ENCODE peak calls at places on chromosome 9, in nine cellular contexts. One of them, this sample, is unnamed.

GRCh38 chr9:92715488-92716231 is 45.7 kb upstream of the IPPK start:
- DNase-seq in AG10803: peak
- DNase-seq in fibroblast of mammary gland: peak
- DNase-seq in epithelial cell of esophagus: peak
- DNase-seq in HFF-Myc: no peak
- DNase-seq in heart left ventricle: no peak
- DNase-seq in A549: no peak
- DNase-seq in sigmoid colon: no peak
- DNase-seq in spleen: peak
- DNase-seq in this sample: no peak

GRCh38 chr9:1151691-1152090 is 101.5 kb downstream of the DMRT2 start:
- DNase-seq in AG10803: no peak
- DNase-seq in sigmoid colon: no peak
- DNase-seq in A549: no peak
- DNase-seq in fibroblast of mammary gland: no peak
- DNase-seq in heart left ventricle: no peak
- DNase-seq in epithelial cell of esophagus: no peak
- DNase-seq in HFF-Myc: no peak
- DNase-seq in spleen: no peak
- DNase-seq in this sample: no peak

GRCh38 chr9:75930766-75931311 is 40.4 kb downstream of the PCSK5 start:
- DNase-seq in epithelial cell of esophagus: no peak
- DNase-seq in HFF-Myc: no peak
- DNase-seq in spleen: no peak
- DNase-seq in heart left ventricle: no peak
- DNase-seq in fibroblast of mammary gland: no peak
- DNase-seq in A549: no peak
- DNase-seq in sigmoid colon: no peak
- DNase-seq in AG10803: no peak
- DNase-seq in this sample: peak

GRCh38 chr9:15834541-15834940 is 281.7 kb downstream of the CCDC171 start:
- DNase-seq in AG10803: no peak
- DNase-seq in sigmoid colon: no peak
- DNase-seq in HFF-Myc: peak
- DNase-seq in heart left ventricle: no peak
- DNase-seq in epithelial cell of esophagus: peak
- DNase-seq in spleen: no peak
- DNase-seq in fibroblast of mammary gland: peak
- DNase-seq in A549: no peak
- DNase-seq in this sample: no peak

GRCh38 chr9:94084314-94084713 is at the start of gene PTPDC1:
- DNase-seq in spleen: no peak
- DNase-seq in fibroblast of mammary gland: peak
- DNase-seq in AG10803: peak
- DNase-seq in heart left ventricle: peak
- DNase-seq in sigmoid colon: no peak
- DNase-seq in A549: no peak
- DNase-seq in HFF-Myc: no peak
- DNase-seq in epithelial cell of esophagus: peak
- DNase-seq in this sample: peak

GRCh38 chr9:108151161-108151586 is 661.6 kb upstream of the KLF4 start:
- DNase-seq in HFF-Myc: peak
- DNase-seq in A549: no peak
- DNase-seq in epithelial cell of esophagus: peak
- DNase-seq in fibroblast of mammary gland: peak
- DNase-seq in heart left ventricle: no peak
- DNase-seq in spleen: no peak
- DNase-seq in sigmoid colon: no peak
- DNase-seq in AG10803: peak
- DNase-seq in this sample: peak

GRCh38 chr9:37002413-37003217 is 31.5 kb downstream of the PAX5 start:
- DNase-seq in AG10803: no peak
- DNase-seq in heart left ventricle: no peak
- DNase-seq in sigmoid colon: no peak
- DNase-seq in fibroblast of mammary gland: no peak
- DNase-seq in epithelial cell of esophagus: no peak
- DNase-seq in spleen: peak
- DNase-seq in HFF-Myc: no peak
- DNase-seq in A549: no peak
- DNase-seq in this sample: no peak

GRCh38 chr9:136769710-136770191 is 5.4 kb upstream of the LCN15 start:
- DNase-seq in HFF-Myc: no peak
- DNase-seq in A549: peak
- DNase-seq in epithelial cell of esophagus: peak
- DNase-seq in AG10803: no peak
- DNase-seq in fibroblast of mammary gland: no peak
- DNase-seq in heart left ventricle: peak
- DNase-seq in spleen: no peak
- DNase-seq in sigmoid colon: peak
- DNase-seq in this sample: no peak

GRCh38 chr9:96009690-96010477 is 134.4 kb downstream of the ERCC6L2 start:
- DNase-seq in fibroblast of mammary gland: peak
- DNase-seq in spleen: no peak
- DNase-seq in heart left ventricle: no peak
- DNase-seq in A549: no peak
- DNase-seq in HFF-Myc: no peak
- DNase-seq in AG10803: no peak
- DNase-seq in epithelial cell of esophagus: no peak
- DNase-seq in sigmoid colon: no peak
- DNase-seq in this sample: peak

GRCh38 chr9:94772654-94773303 is 46.3 kb downstream of the AOPEP start:
- DNase-seq in HFF-Myc: peak
- DNase-seq in heart left ventricle: no peak
- DNase-seq in sigmoid colon: no peak
- DNase-seq in AG10803: peak
- DNase-seq in epithelial cell of esophagus: no peak
- DNase-seq in fibroblast of mammary gland: peak
- DNase-seq in spleen: no peak
- DNase-seq in A549: no peak
- DNase-seq in this sample: peak

GRCh38 chr9:79741381-79741780 is 169.6 kb downstream of the TLE4 start:
- DNase-seq in A549: no peak
- DNase-seq in fibroblast of mammary gland: no peak
- DNase-seq in spleen: no peak
- DNase-seq in epithelial cell of esophagus: no peak
- DNase-seq in HFF-Myc: no peak
- DNase-seq in AG10803: no peak
- DNase-seq in heart left ventricle: no peak
- DNase-seq in sigmoid colon: no peak
- DNase-seq in this sample: peak

GRCh38 chr9:127684576-127684975 is 22.2 kb upstream of the CFAP157 start:
- DNase-seq in heart left ventricle: no peak
- DNase-seq in fibroblast of mammary gland: peak
- DNase-seq in HFF-Myc: no peak
- DNase-seq in AG10803: peak
- DNase-seq in A549: no peak
- DNase-seq in spleen: no peak
- DNase-seq in sigmoid colon: no peak
- DNase-seq in epithelial cell of esophagus: peak
- DNase-seq in this sample: no peak

GRCh38 chr9:14062449-14063187 is 251.3 kb downstream of the NFIB start:
- DNase-seq in spleen: no peak
- DNase-seq in heart left ventricle: no peak
- DNase-seq in epithelial cell of esophagus: peak
- DNase-seq in sigmoid colon: no peak
- DNase-seq in fibroblast of mammary gland: peak
- DNase-seq in A549: no peak
- DNase-seq in AG10803: peak
- DNase-seq in HFF-Myc: no peak
- DNase-seq in this sample: peak

GRCh38 chr9:35729700-35730485 is 2.1 kb downstream of the TLN1 start:
- DNase-seq in epithelial cell of esophagus: peak
- DNase-seq in HFF-Myc: peak
- DNase-seq in A549: peak
- DNase-seq in AG10803: peak
- DNase-seq in spleen: peak
- DNase-seq in heart left ventricle: peak
- DNase-seq in sigmoid colon: peak
- DNase-seq in fibroblast of mammary gland: peak
- DNase-seq in this sample: peak

GRCh38 chr9:126699401-126699851 is 85.7 kb downstream of the LMX1B start:
- DNase-seq in fibroblast of mammary gland: no peak
- DNase-seq in AG10803: no peak
- DNase-seq in spleen: peak
- DNase-seq in HFF-Myc: no peak
- DNase-seq in A549: no peak
- DNase-seq in epithelial cell of esophagus: no peak
- DNase-seq in sigmoid colon: peak
- DNase-seq in heart left ventricle: no peak
- DNase-seq in this sample: no peak

GRCh38 chr9:133656211-133657119 is 20.3 kb downstream of the DBH start:
- DNase-seq in sigmoid colon: no peak
- DNase-seq in heart left ventricle: no peak
- DNase-seq in spleen: no peak
- DNase-seq in A549: no peak
- DNase-seq in fibroblast of mammary gland: no peak
- DNase-seq in AG10803: no peak
- DNase-seq in epithelial cell of esophagus: no peak
- DNase-seq in HFF-Myc: no peak
- DNase-seq in this sample: no peak

GRCh38 chr9:133655701-133656100 is 19.5 kb downstream of the DBH start:
- DNase-seq in sigmoid colon: no peak
- DNase-seq in fibroblast of mammary gland: no peak
- DNase-seq in HFF-Myc: no peak
- DNase-seq in AG10803: no peak
- DNase-seq in epithelial cell of esophagus: no peak
- DNase-seq in heart left ventricle: no peak
- DNase-seq in A549: no peak
- DNase-seq in spleen: no peak
- DNase-seq in this sample: no peak

GRCh38 chr9:133657120-133657661 is 21.0 kb downstream of the DBH start:
- DNase-seq in epithelial cell of esophagus: no peak
- DNase-seq in fibroblast of mammary gland: peak
- DNase-seq in heart left ventricle: no peak
- DNase-seq in sigmoid colon: no peak
- DNase-seq in AG10803: no peak
- DNase-seq in HFF-Myc: no peak
- DNase-seq in spleen: no peak
- DNase-seq in A549: no peak
- DNase-seq in this sample: no peak

GRCh38 chr9:133654736-133655657 is 18.8 kb downstream of the DBH start:
- DNase-seq in fibroblast of mammary gland: no peak
- DNase-seq in HFF-Myc: no peak
- DNase-seq in spleen: no peak
- DNase-seq in heart left ventricle: no peak
- DNase-seq in sigmoid colon: no peak
- DNase-seq in AG10803: no peak
- DNase-seq in A549: no peak
- DNase-seq in epithelial cell of esophagus: no peak
- DNase-seq in this sample: no peak

DNA sequence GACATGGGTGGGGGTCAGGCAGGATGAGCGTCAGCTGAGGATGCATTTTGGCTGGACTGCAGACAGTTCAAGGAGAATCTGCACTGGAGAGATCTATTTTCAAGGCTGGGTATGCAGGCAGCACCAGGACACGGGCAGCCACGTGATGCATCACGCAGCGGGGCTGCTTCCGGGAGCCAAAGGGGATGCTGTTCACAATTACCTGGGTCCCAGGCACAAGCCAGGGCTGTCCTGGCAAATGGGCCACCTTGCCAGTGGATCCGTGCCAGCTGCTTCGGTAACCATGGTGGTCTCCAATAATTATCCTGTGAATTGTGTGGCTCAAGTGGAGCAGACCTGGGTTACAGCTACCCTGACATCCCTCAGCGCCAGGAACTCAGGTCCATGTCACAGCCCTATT is 17.5 kb downstream of the DBH start:
- DNase-seq in HFF-Myc: no peak
- DNase-seq in spleen: no peak
- DNase-seq in A549: no peak
- DNase-seq in epithelial cell of esophagus: no peak
- DNase-seq in sigmoid colon: no peak
- DNase-seq in AG10803: no peak
- DNase-seq in fibroblast of mammary gland: no peak
- DNase-seq in heart left ventricle: no peak
- DNase-seq in this sample: no peak
- TF ChIP-seq CTCF in HFF-Myc: no peak
- TF ChIP-seq CTCF in spleen: no peak
- TF ChIP-seq CTCF in A549: no peak
- TF ChIP-seq CTCF in epithelial cell of esophagus: no peak
- TF ChIP-seq CTCF in sigmoid colon: no peak
- TF ChIP-seq CTCF in AG10803: no peak
- TF ChIP-seq CTCF in fibroblast of mammary gland: no peak
- TF ChIP-seq CTCF in heart left ventricle: no peak
- TF ChIP-seq CTCF in this sample: no peak

DNA sequence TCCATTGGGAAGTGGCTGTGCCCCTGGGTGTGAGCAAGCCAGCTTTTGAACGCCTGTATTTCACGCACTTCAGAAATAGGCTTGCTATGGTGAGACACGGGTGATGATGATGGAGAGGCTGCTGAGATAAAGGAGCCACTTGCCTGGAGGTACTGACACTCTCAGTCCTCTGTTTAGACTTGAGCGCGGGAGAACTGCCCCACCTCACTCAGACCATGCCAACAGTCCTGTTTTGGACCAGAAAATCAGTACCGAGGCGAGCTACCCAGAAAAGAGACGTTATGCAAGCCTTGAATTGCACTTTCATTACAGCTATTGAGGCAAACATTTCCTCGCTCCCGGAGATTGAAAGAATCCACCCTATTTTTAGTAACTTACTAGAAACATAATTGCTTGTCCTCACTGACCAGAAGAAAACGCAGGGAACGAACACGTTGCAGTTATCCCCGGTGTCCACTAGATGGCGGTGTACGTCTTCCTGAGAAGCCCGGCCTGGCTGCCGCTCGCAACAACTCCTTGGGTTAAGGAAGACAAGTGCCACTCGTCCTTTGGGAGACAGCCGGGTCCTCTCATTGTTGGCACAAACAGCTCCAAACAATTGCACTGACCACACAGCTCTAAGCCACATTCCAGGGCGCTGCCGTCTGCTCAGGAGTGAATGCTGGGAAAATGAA is 142.4 kb downstream of the PSAT1 start:
- DNase-seq in sigmoid colon: peak
- DNase-seq in spleen: peak
- DNase-seq in AG10803: peak
- DNase-seq in HFF-Myc: peak
- DNase-seq in A549: peak
- DNase-seq in fibroblast of mammary gland: peak
- DNase-seq in heart left ventricle: peak
- DNase-seq in epithelial cell of esophagus: peak
- DNase-seq in this sample: peak
- H3K4me3 ChIP-seq in sigmoid colon: no peak
- H3K4me3 ChIP-seq in spleen: no peak
- H3K4me3 ChIP-seq in AG10803: peak
- H3K4me3 ChIP-seq in HFF-Myc: no peak
- H3K4me3 ChIP-seq in A549: no peak
- H3K4me3 ChIP-seq in fibroblast of mammary gland: no peak
- H3K4me3 ChIP-seq in heart left ventricle: no peak
- H3K4me3 ChIP-seq in epithelial cell of esophagus: no peak
- H3K4me3 ChIP-seq in this sample: peak

GRCh38 chr9:80839821-80840670 is 849.3 kb downstream of the TLE1 start:
- DNase-seq in fibroblast of mammary gland: no peak
- DNase-seq in spleen: no peak
- DNase-seq in heart left ventricle: no peak
- DNase-seq in A549: no peak
- DNase-seq in HFF-Myc: no peak
- DNase-seq in sigmoid colon: no peak
- DNase-seq in AG10803: no peak
- DNase-seq in epithelial cell of esophagus: no peak
- DNase-seq in this sample: peak
- TF ChIP-seq CTCF in fibroblast of mammary gland: no peak
- TF ChIP-seq CTCF in spleen: no peak
- TF ChIP-seq CTCF in heart left ventricle: no peak
- TF ChIP-seq CTCF in A549: no peak
- TF ChIP-seq CTCF in HFF-Myc: no peak
- TF ChIP-seq CTCF in sigmoid colon: no peak
- TF ChIP-seq CTCF in AG10803: no peak
- TF ChIP-seq CTCF in epithelial cell of esophagus: no peak
- TF ChIP-seq CTCF in this sample: no peak

GRCh38 chr9:2838984-2839367 is 4.9 kb downstream of the PUM3 start:
- DNase-seq in A549: no peak
- DNase-seq in epithelial cell of esophagus: no peak
- DNase-seq in heart left ventricle: no peak
- DNase-seq in AG10803: no peak
- DNase-seq in spleen: no peak
- DNase-seq in HFF-Myc: no peak
- DNase-seq in sigmoid colon: no peak
- DNase-seq in fibroblast of mammary gland: no peak
- DNase-seq in this sample: no peak
- H3K4me3 ChIP-seq in A549: peak
- H3K4me3 ChIP-seq in epithelial cell of esophagus: no peak
- H3K4me3 ChIP-seq in heart left ventricle: peak
- H3K4me3 ChIP-seq in AG10803: peak
- H3K4me3 ChIP-seq in spleen: no peak
- H3K4me3 ChIP-seq in HFF-Myc: no peak
- H3K4me3 ChIP-seq in sigmoid colon: no peak
- H3K4me3 ChIP-seq in fibroblast of mammary gland: no peak
- H3K4me3 ChIP-seq in this sample: no peak